ENCODE peak calls at places on chromosomes 3 and 15, in five cellular contexts. One of them, this sample, is unnamed.

GRCh38 chr3:53092942-53093341 is 37.3 kb downstream of the RFT1 start:
- DNase-seq in foreskin fibroblast: no peak
- DNase-seq in neural crest cell: no peak
- DNase-seq in RWPE1: no peak
- DNase-seq in Calu3: no peak
- DNase-seq in this sample: no peak

GRCh38 chr3:23594897-23595670 is 210.7 kb upstream of the UBE2E1 start:
- DNase-seq in foreskin fibroblast: no peak
- DNase-seq in Calu3: no peak
- DNase-seq in RWPE1: no peak
- DNase-seq in neural crest cell: no peak
- DNase-seq in this sample: no peak

GRCh38 chr3:157175678-157176077 is 15.7 kb upstream of the CCNL1 start:
- DNase-seq in foreskin fibroblast: no peak
- DNase-seq in Calu3: peak
- DNase-seq in RWPE1: peak
- DNase-seq in neural crest cell: no peak
- DNase-seq in this sample: no peak

GRCh38 chr3:66989860-66990696 is 8.0 kb upstream of the KBTBD8 start:
- DNase-seq in foreskin fibroblast: no peak
- DNase-seq in Calu3: no peak
- DNase-seq in neural crest cell: no peak
- DNase-seq in RWPE1: no peak
- DNase-seq in this sample: no peak

GRCh38 chr3:184825456-184825855 is 13.5 kb downstream of the VPS8 start:
- DNase-seq in neural crest cell: no peak
- DNase-seq in RWPE1: no peak
- DNase-seq in foreskin fibroblast: no peak
- DNase-seq in Calu3: no peak
- DNase-seq in this sample: no peak

GRCh38 chr3:49131040-49131439 is 1.8 kb downstream of the LAMB2 start:
- DNase-seq in RWPE1: no peak
- DNase-seq in foreskin fibroblast: no peak
- DNase-seq in Calu3: no peak
- DNase-seq in neural crest cell: no peak
- DNase-seq in this sample: no peak

GRCh38 chr3:10000686-10001085 is 14.0 kb upstream of the EMC3 start:
- DNase-seq in neural crest cell: no peak
- DNase-seq in RWPE1: no peak
- DNase-seq in foreskin fibroblast: no peak
- DNase-seq in Calu3: no peak
- DNase-seq in this sample: no peak

GRCh38 chr3:184611606-184612304 is 50.2 kb downstream of the EPHB3 start:
- DNase-seq in neural crest cell: no peak
- DNase-seq in RWPE1: no peak
- DNase-seq in foreskin fibroblast: peak
- DNase-seq in Calu3: no peak
- DNase-seq in this sample: no peak

GRCh38 chr3:128236667-128237066 is 83.4 kb downstream of the EEFSEC start:
- DNase-seq in neural crest cell: no peak
- DNase-seq in foreskin fibroblast: no peak
- DNase-seq in RWPE1: no peak
- DNase-seq in Calu3: no peak
- DNase-seq in this sample: no peak

GRCh38 chr3:27758083-27758482 is 36.0 kb upstream of the EOMES start:
- DNase-seq in Calu3: no peak
- DNase-seq in RWPE1: peak
- DNase-seq in neural crest cell: no peak
- DNase-seq in foreskin fibroblast: peak
- DNase-seq in this sample: peak

GRCh38 chr15:84681822-84682221 is 23.8 kb upstream of the NMB start:
- DNase-seq in Calu3: no peak
- DNase-seq in foreskin fibroblast: no peak
- DNase-seq in neural crest cell: no peak
- DNase-seq in RWPE1: no peak
- DNase-seq in this sample: no peak

GRCh38 chr3:121839962-121840361 is 5.0 kb downstream of the EAF2 start:
- DNase-seq in Calu3: no peak
- DNase-seq in RWPE1: no peak
- DNase-seq in foreskin fibroblast: no peak
- DNase-seq in neural crest cell: no peak
- DNase-seq in this sample: no peak

GRCh38 chr15:47741082-47741481 is 23.8 kb downstream of the SEMA6D start:
- DNase-seq in foreskin fibroblast: no peak
- DNase-seq in Calu3: no peak
- DNase-seq in RWPE1: no peak
- DNase-seq in neural crest cell: no peak
- DNase-seq in this sample: no peak

DNA sequence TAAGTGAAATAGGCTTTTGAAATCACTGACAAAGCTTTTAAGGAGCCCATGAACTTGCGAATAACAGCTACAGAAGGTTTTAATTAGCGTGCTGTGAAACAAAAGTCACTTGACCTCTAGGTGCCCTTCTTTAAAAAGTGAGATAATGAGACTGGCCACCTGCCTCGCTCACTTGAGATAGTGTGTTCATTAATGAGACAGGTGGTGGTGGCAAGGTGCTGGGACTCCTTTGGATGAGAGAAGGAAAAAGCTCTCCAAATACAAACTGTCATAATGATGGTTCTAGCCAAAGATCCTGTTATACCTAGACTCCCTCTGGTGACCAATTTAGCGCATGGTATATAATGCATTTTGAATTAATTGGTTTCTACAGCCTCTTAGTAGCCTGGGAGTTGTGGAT is 22.7 kb upstream of the IREB2 start:
- DNase-seq in foreskin fibroblast: no peak
- DNase-seq in Calu3: peak
- DNase-seq in neural crest cell: no peak
- DNase-seq in RWPE1: peak
- DNase-seq in this sample: no peak
- TF ChIP-seq CTCF in foreskin fibroblast: peak
- TF ChIP-seq CTCF in Calu3: peak
- TF ChIP-seq CTCF in neural crest cell: peak
- TF ChIP-seq CTCF in RWPE1: peak
- TF ChIP-seq CTCF in this sample: peak

GRCh38 chr3:5728085-5728484 is 540.6 kb downstream of the EDEM1 start:
- DNase-seq in neural crest cell: no peak
- DNase-seq in RWPE1: no peak
- DNase-seq in foreskin fibroblast: no peak
- DNase-seq in Calu3: no peak
- DNase-seq in this sample: no peak

GRCh38 chr3:5732081-5732480 is 544.6 kb downstream of the EDEM1 start:
- DNase-seq in foreskin fibroblast: no peak
- DNase-seq in Calu3: no peak
- DNase-seq in RWPE1: no peak
- DNase-seq in neural crest cell: no peak
- DNase-seq in this sample: no peak

GRCh38 chr3:5729852-5730251 is 542.3 kb downstream of the EDEM1 start:
- DNase-seq in foreskin fibroblast: no peak
- DNase-seq in Calu3: no peak
- DNase-seq in RWPE1: no peak
- DNase-seq in neural crest cell: no peak
- DNase-seq in this sample: no peak

GRCh38 chr3:5733995-5734394 is 546.5 kb downstream of the EDEM1 start:
- DNase-seq in Calu3: no peak
- DNase-seq in foreskin fibroblast: no peak
- DNase-seq in neural crest cell: no peak
- DNase-seq in RWPE1: no peak
- DNase-seq in this sample: no peak

GRCh38 chr3:5731100-5731499 is 543.6 kb downstream of the EDEM1 start:
- DNase-seq in RWPE1: no peak
- DNase-seq in neural crest cell: no peak
- DNase-seq in foreskin fibroblast: no peak
- DNase-seq in Calu3: no peak
- DNase-seq in this sample: no peak
- TF ChIP-seq CTCF in RWPE1: no peak
- TF ChIP-seq CTCF in neural crest cell: peak
- TF ChIP-seq CTCF in foreskin fibroblast: no peak
- TF ChIP-seq CTCF in Calu3: no peak
- TF ChIP-seq CTCF in this sample: no peak

DNA sequence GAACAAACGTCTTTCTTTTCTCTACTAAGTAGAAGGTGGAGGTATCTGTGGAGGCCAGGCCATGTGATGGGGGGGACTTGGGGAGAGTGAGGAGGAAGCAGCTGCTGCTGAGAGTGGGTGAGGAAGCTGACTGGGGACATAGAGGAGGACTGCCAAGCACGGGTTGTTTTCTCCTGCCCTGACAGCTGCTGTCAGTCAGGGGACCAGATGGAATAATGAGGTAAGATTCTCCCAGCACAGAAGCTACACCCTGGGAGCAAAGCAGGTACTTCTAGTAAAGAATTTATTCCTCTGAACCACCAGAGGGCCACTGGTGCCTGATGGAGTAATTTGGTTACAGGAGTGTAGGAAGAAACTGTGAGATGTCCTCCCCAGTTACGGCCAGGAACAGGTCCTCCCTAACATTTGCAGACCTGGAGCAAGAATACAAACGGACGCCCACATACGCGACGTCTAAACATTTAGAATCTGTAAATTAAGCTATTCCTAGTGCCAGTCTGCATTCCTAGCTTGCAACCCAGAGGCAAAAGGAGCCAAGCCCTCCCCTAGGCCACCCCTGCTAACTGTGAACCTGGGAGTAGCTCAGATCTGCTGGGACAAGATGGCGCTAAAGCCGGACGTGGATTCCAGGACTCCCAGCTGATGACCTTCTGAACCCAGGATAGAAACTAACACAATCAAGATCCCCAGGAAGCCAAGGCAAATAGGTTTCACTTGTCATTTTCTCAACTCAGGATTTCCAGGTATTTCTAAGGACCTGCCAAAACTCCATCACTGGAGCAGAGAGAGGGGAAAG is 14.8 kb downstream of the CRYGS start:
- DNase-seq in RWPE1: no peak
- DNase-seq in foreskin fibroblast: no peak
- DNase-seq in Calu3: no peak
- DNase-seq in neural crest cell: no peak
- DNase-seq in this sample: no peak
- TF ChIP-seq CTCF in RWPE1: no peak
- TF ChIP-seq CTCF in foreskin fibroblast: no peak
- TF ChIP-seq CTCF in Calu3: no peak
- TF ChIP-seq CTCF in neural crest cell: no peak
- TF ChIP-seq CTCF in this sample: no peak

GRCh38 chr15:81161851-81162250 is 27.8 kb downstream of the CFAP161 start:
- DNase-seq in RWPE1: no peak
- DNase-seq in neural crest cell: no peak
- DNase-seq in foreskin fibroblast: no peak
- DNase-seq in Calu3: no peak
- DNase-seq in this sample: no peak

GRCh38 chr15:81166949-81167816 is 29.5 kb upstream of the IL16 start:
- DNase-seq in Calu3: no peak
- DNase-seq in foreskin fibroblast: no peak
- DNase-seq in neural crest cell: no peak
- DNase-seq in RWPE1: no peak
- DNase-seq in this sample: no peak

GRCh38 chr15:81161215-81161673 is 27.2 kb downstream of the CFAP161 start:
- DNase-seq in neural crest cell: no peak
- DNase-seq in foreskin fibroblast: no peak
- DNase-seq in Calu3: no peak
- DNase-seq in RWPE1: no peak
- DNase-seq in this sample: no peak

GRCh38 chr15:81165565-81165964 is 31.1 kb upstream of the IL16 start:
- DNase-seq in Calu3: no peak
- DNase-seq in foreskin fibroblast: no peak
- DNase-seq in RWPE1: peak
- DNase-seq in neural crest cell: no peak
- DNase-seq in this sample: no peak

GRCh38 chr15:81163961-81164800 is 30.1 kb downstream of the CFAP161 start:
- DNase-seq in foreskin fibroblast: peak
- DNase-seq in RWPE1: no peak
- DNase-seq in Calu3: peak
- DNase-seq in neural crest cell: no peak
- DNase-seq in this sample: no peak
- TF ChIP-seq CTCF in foreskin fibroblast: peak
- TF ChIP-seq CTCF in RWPE1: no peak
- TF ChIP-seq CTCF in Calu3: no peak
- TF ChIP-seq CTCF in neural crest cell: no peak
- TF ChIP-seq CTCF in this sample: peak

GRCh38 chr3:12579456-12579855 is 22.6 kb downstream of the MKRN2 start:
- DNase-seq in foreskin fibroblast: no peak
- DNase-seq in neural crest cell: no peak
- DNase-seq in RWPE1: no peak
- DNase-seq in Calu3: no peak
- DNase-seq in this sample: no peak

GRCh38 chr3:12579919-12580318 is 23.0 kb downstream of the MKRN2 start:
- DNase-seq in neural crest cell: no peak
- DNase-seq in RWPE1: no peak
- DNase-seq in Calu3: no peak
- DNase-seq in foreskin fibroblast: peak
- DNase-seq in this sample: no peak

GRCh38 chr3:12582730-12583129 is 25.8 kb downstream of the MKRN2 start:
- DNase-seq in foreskin fibroblast: no peak
- DNase-seq in neural crest cell: no peak
- DNase-seq in Calu3: no peak
- DNase-seq in RWPE1: no peak
- DNase-seq in this sample: no peak

GRCh38 chr3:12577379-12577778 is 20.5 kb downstream of the MKRN2 start:
- DNase-seq in foreskin fibroblast: no peak
- DNase-seq in RWPE1: no peak
- DNase-seq in Calu3: no peak
- DNase-seq in neural crest cell: no peak
- DNase-seq in this sample: no peak

GRCh38 chr3:12578742-12579141 is 21.9 kb downstream of the MKRN2 start:
- DNase-seq in RWPE1: no peak
- DNase-seq in Calu3: no peak
- DNase-seq in foreskin fibroblast: no peak
- DNase-seq in neural crest cell: no peak
- DNase-seq in this sample: no peak
- TF ChIP-seq CTCF in RWPE1: no peak
- TF ChIP-seq CTCF in Calu3: no peak
- TF ChIP-seq CTCF in foreskin fibroblast: no peak
- TF ChIP-seq CTCF in neural crest cell: peak
- TF ChIP-seq CTCF in this sample: peak

GRCh38 chr3:196947860-196948441 is 5.6 kb upstream of the NCBP2 start:
- DNase-seq in Calu3: no peak
- DNase-seq in RWPE1: no peak
- DNase-seq in foreskin fibroblast: no peak
- DNase-seq in neural crest cell: no peak
- DNase-seq in this sample: no peak

GRCh38 chr3:196949750-196950149 is 7.4 kb upstream of the NCBP2 start:
- DNase-seq in foreskin fibroblast: no peak
- DNase-seq in RWPE1: no peak
- DNase-seq in Calu3: no peak
- DNase-seq in neural crest cell: no peak
- DNase-seq in this sample: no peak

GRCh38 chr3:196948442-196949365 is 6.4 kb upstream of the NCBP2 start:
- DNase-seq in Calu3: no peak
- DNase-seq in foreskin fibroblast: no peak
- DNase-seq in neural crest cell: no peak
- DNase-seq in RWPE1: no peak
- DNase-seq in this sample: no peak

GRCh38 chr3:196951371-196951770 is 9.0 kb upstream of the NCBP2 start:
- DNase-seq in Calu3: no peak
- DNase-seq in foreskin fibroblast: no peak
- DNase-seq in neural crest cell: no peak
- DNase-seq in RWPE1: no peak
- DNase-seq in this sample: no peak

GRCh38 chr3:196947136-196947859 is 5.0 kb upstream of the NCBP2 start:
- DNase-seq in Calu3: no peak
- DNase-seq in neural crest cell: no peak
- DNase-seq in RWPE1: no peak
- DNase-seq in foreskin fibroblast: no peak
- DNase-seq in this sample: no peak
- TF ChIP-seq CTCF in Calu3: no peak
- TF ChIP-seq CTCF in neural crest cell: no peak
- TF ChIP-seq CTCF in RWPE1: no peak
- TF ChIP-seq CTCF in foreskin fibroblast: peak
- TF ChIP-seq CTCF in this sample: no peak

This sample was measured in retinal pigment epithelial cell.